ENCODE peak calls at places on chromosomes 6 and 20, in ten cellular contexts. G is colonic mucosa, B is upper lobe of left lung, L is foreskin fibroblast, M is NB4, Y is A549, V is breast epithelium, Q is ovary, X is Peyer's patch, N is heart right ventricle. O is an unnamed sample.

GRCh38 chr6:127349980-127350379 is 6.6 kb upstream of the ECHDC1 start:
- DNase-seq in G (no peak), B (no peak), L (no peak), M (no peak), Y (no peak), V (no peak), Q (no peak), X (no peak), N (no peak), O (no peak)

GRCh38 chr6:139446768-139447167 is 72.3 kb upstream of the CITED2 start:
- DNase-seq in G (no peak), B (no peak), L (no peak), M (no peak), Y (no peak), V (no peak), Q (no peak), X (no peak), N (no peak), O (no peak)

GRCh38 chr6:13194852-13195251 is 133.5 kb downstream of the TBC1D7 start:
- DNase-seq in G (peak; percentile 32), B (peak; percentile 58), L (peak; percentile 67), M (peak; percentile 60), Y (peak; percentile 55), V (no peak), Q (peak; percentile 10), X (no peak), N (peak; percentile 37), O (peak; percentile 11)

GRCh38 chr20:38021373-38021772 is 11.9 kb downstream of the TTI1 start:
- DNase-seq in G (no peak), B (no peak), L (no peak), M (no peak), Y (no peak), V (no peak), Q (no peak), X (no peak), N (no peak), O (no peak)

GRCh38 chr6:108014040-108014439 is 56.0 kb upstream of the SEC63 start:
- DNase-seq in G (no peak), B (no peak), L (no peak), M (no peak), Y (no peak), V (no peak), Q (no peak), X (no peak), N (no peak), O (no peak)

GRCh38 chr6:84408028-84408427 is 180.6 kb upstream of the CEP162 start:
- DNase-seq in G (no peak), B (no peak), L (peak; percentile 23), M (no peak), Y (no peak), V (no peak), Q (no peak), X (no peak), N (no peak), O (no peak)

GRCh38 chr6:149985506-149985937 is 21.8 kb downstream of the ULBP1 start:
- DNase-seq in G (no peak), B (no peak), L (no peak), M (no peak), Y (no peak), V (peak; percentile 37), Q (no peak), X (no peak), N (no peak), O (no peak)

GRCh38 chr6:10425973-10426780 is 11.3 kb upstream of the TFAP2A start:
- DNase-seq in G (no peak), B (no peak), L (peak; percentile 42), M (peak; percentile 87), Y (no peak), V (peak; percentile 77), Q (no peak), X (peak; percentile 52), N (no peak), O (no peak)

GRCh38 chr20:2804921-2805681 is 4.7 kb upstream of the CPXM1 start:
- DNase-seq in G (no peak), B (no peak), L (no peak), M (peak; percentile 67), Y (no peak), V (no peak), Q (no peak), X (no peak), N (no peak), O (no peak)

GRCh38 chr6:21098744-21099143 is 494.8 kb upstream of the SOX4 start:
- DNase-seq in G (no peak), B (no peak), L (no peak), M (no peak), Y (no peak), V (no peak), Q (no peak), X (no peak), N (no peak), O (no peak)

GRCh38 chr6:160132297-160132637 is 10.7 kb downstream of the SLC22A1 start:
- DNase-seq in G (no peak), B (no peak), L (no peak), M (no peak), Y (no peak), V (no peak), Q (no peak), X (no peak), N (no peak), O (no peak)

GRCh38 chr6:13457577-13457976 is 29.8 kb downstream of the GFOD1 start:
- DNase-seq in G (no peak), B (no peak), L (no peak), M (no peak), Y (no peak), V (no peak), Q (no peak), X (no peak), N (no peak), O (no peak)

GRCh38 chr20:4811661-4812181 is 90.0 kb downstream of the PRND start:
- DNase-seq in G (peak; percentile 53), B (peak; percentile 88), L (no peak), M (peak; percentile 97), Y (no peak), V (no peak), Q (no peak), X (no peak), N (peak; percentile 44), O (no peak)

GRCh38 chr6:37822851-37823682 is 3.5 kb downstream of the ZFAND3 start:
- DNase-seq in G (peak; percentile 96), B (peak; percentile 39), L (no peak), M (no peak), Y (no peak), V (no peak), Q (no peak), X (peak; percentile 78), N (no peak), O (peak; percentile 43)

GRCh38 chr6:4778086-4778485 is 1.9 kb downstream of the CDYL start:
- DNase-seq in G (no peak), B (no peak), L (no peak), M (peak; percentile 35), Y (no peak), V (no peak), Q (no peak), X (no peak), N (no peak), O (no peak)

GRCh38 chr6:5695260-5696245 is 311.2 kb downstream of the NRN1 start:
- DNase-seq in G (peak; percentile 35), B (peak; percentile 43), L (peak; percentile 83), M (peak; percentile 71), Y (no peak), V (no peak), Q (no peak), X (no peak), N (no peak), O (no peak)

GRCh38 chr20:53878262-53879047 is 191.9 kb downstream of the BCAS1 start:
- DNase-seq in G (no peak), B (no peak), L (no peak), M (no peak), Y (no peak), V (no peak), Q (no peak), X (no peak), N (no peak), O (no peak)
- H3K4me3 ChIP-seq in G (no peak overlapping the region), B (no peak overlapping the region), L (no peak overlapping the region), M (no peak overlapping the region), Y (no peak overlapping the region), V (no peak overlapping the region), Q (no peak overlapping the region), X (no peak overlapping the region), N (no peak overlapping the region), O (no peak overlapping the region)

GRCh38 chr6:99282479-99283062 is 66.9 kb downstream of the FAXC start:
- DNase-seq in G (no peak), B (no peak), L (peak; percentile 3), M (peak; percentile 27), Y (no peak), V (no peak), Q (no peak), X (no peak), N (no peak), O (peak; percentile 6)
- TF ChIP-seq CTCF in G (peak; percentile 18), B (no peak), L (peak; percentile 47), M (peak; percentile 48), Y (peak; percentile 48), V (no peak), Q (no peak), X (peak; percentile 37), N (peak; percentile 26), O (peak; percentile 63)

DNA sequence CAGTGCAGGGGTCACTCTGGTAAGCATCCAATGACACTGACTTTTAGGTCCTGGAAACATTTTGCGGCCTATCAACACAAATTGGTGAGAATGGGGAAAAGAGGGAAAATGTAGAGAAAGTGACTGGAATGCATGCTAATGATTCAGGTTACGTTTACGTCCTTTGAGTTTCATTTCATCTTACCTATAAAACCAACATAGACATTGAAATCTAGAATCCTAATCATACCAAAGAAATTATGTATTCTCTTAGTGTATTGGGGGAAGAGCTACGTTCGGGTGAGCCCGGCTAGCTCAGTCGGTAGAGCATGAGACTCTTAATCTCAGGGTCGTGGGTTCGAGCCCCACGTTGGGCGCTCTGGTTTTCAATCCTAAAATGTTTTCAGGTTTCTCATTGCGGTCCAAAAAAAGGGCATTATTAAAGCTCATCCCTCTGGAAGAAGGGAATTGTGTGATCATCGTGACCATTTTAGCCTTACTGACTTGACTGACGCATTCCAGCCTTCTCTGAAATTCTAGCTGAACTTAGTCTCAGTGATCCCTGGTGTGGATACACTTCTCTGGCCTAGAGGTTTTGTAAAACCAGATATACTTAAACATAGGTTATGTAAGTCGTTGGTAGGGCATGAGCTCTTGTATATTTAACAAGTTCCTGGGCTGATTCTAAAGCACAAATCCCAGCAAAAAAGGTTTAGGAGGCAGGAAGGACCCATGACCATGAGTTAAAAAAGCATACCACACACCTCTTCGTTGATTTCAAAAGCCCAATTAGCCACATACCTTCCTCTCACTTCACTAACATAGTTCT is 18.3 kb downstream of the HMGN4 start:
- DNase-seq in G (no peak), B (no peak), L (peak; percentile 89), M (peak; percentile 90), Y (peak; percentile 70), V (no peak), Q (peak; percentile 51), X (no peak), N (no peak), O (peak; percentile 79)
- H3K4me3 ChIP-seq in G (no peak overlapping the region), B (no peak overlapping the region), L (no peak overlapping the region), M (peak overlapping the region; percentile 73), Y (peak overlapping the region; percentile 48), V (no peak overlapping the region), Q (no peak overlapping the region), X (no peak overlapping the region), N (no peak overlapping the region), O (no peak overlapping the region)

DNA sequence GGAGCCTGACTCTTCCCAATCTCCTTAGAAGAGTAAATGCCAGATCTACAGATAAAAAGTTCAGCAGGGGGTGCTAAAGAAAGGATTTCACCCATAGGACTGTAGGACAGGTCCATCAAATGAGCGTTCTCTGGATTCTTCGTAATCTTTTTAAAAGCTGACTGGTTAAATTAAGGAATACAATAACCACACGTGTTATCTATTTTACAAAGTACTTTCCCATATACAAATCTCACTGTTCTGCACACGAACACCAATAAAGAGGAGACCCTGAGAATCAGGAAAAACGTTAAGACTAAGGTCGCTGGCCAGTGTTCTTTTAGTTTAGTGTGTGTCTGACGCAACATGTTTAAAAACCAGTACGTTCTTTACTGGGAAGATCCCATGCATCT is 542 bp downstream of the TUBE1 start:
- DNase-seq in G (no peak), B (no peak), L (peak; percentile 30), M (peak; percentile 69), Y (peak; percentile 53), V (no peak), Q (no peak), X (no peak), N (no peak), O (peak; percentile 11)
- TF ChIP-seq CTCF in G (no peak), B (no peak), L (peak; percentile 15), M (peak; percentile 34), Y (peak; percentile 43), V (no peak), Q (no peak), X (peak; percentile 22), N (no peak), O (peak; percentile 26)

O was measured in LNCaP clone FGC.